ENCODE peak calls at places on chromosomes 11 and 22, in eight cellular contexts. E is gastrocnemius medialis, V is neural crest cell, R is choroid plexus epithelial cell, C is endothelial cell, F is AG04450, L is nephron progenitor cell, J is RWPE1. X is an unnamed sample.

GRCh38 chr11:122796128-122796717 is 42.1 kb upstream of the CRTAM start:
- DNase-seq in L (peak), E (no peak), R (peak), V (peak), F (no peak), C (peak), J (peak), X (peak)

GRCh38 chr11:37849731-37850130 is 1251.7 kb upstream of the RAG2 start:
- DNase-seq in J (no peak), C (no peak), R (peak), L (no peak), V (no peak), E (no peak), F (no peak), X (no peak)

GRCh38 chr22:37764622-37765021 is 43.1 kb upstream of the GCAT start:
- DNase-seq in V (no peak), J (no peak), R (no peak), E (peak), L (no peak), C (no peak), F (no peak), X (no peak)

GRCh38 chr11:120551191-120551590 is 39.6 kb downstream of the GRIK4 start:
- DNase-seq in J (no peak), C (no peak), L (no peak), V (no peak), R (no peak), F (no peak), E (no peak), X (no peak)

GRCh38 chr22:41598081-41598480 is 8.4 kb upstream of the PMM1 start:
- DNase-seq in L (no peak), R (peak), C (no peak), J (peak), F (no peak), V (no peak), E (no peak), X (peak)

GRCh38 chr11:62806611-62807121 is 1.4 kb upstream of the NXF1 start:
- DNase-seq in L (no peak), E (peak), F (no peak), C (no peak), R (peak), J (no peak), V (no peak), X (peak)

GRCh38 chr22:32534252-32535215 is 59.9 kb downstream of the FBXO7 start:
- DNase-seq in L (no peak), F (no peak), V (peak), R (no peak), J (no peak), C (no peak), E (no peak), X (no peak)

GRCh38 chr22:43776081-43776670 is 35.9 kb downstream of the EFCAB6 start:
- DNase-seq in F (no peak), E (no peak), V (no peak), R (no peak), C (no peak), J (no peak), L (no peak), X (peak)

GRCh38 chr11:29452131-29452530 is 564.7 kb downstream of the KCNA4 start:
- DNase-seq in R (peak), L (no peak), V (no peak), F (no peak), E (no peak), J (no peak), C (no peak), X (peak)

GRCh38 chr22:47929646-47930185 is 1167.3 kb downstream of the TBC1D22A start:
- DNase-seq in L (no peak), R (no peak), V (no peak), E (no peak), F (no peak), J (no peak), C (no peak), X (no peak)

GRCh38 chr11:92401507-92401906 is 176.9 kb downstream of the FAT3 start:
- DNase-seq in F (no peak), L (no peak), E (no peak), J (no peak), V (no peak), R (no peak), C (no peak), X (no peak)

GRCh38 chr11:118530180-118530682 is 761 bp upstream of the TMEM25 start:
- DNase-seq in R (peak), E (no peak), J (peak), F (no peak), V (no peak), C (no peak), L (no peak), X (no peak)

GRCh38 chr11:102453286-102453797 is 777 bp upstream of the TMEM123 start:
- DNase-seq in L (peak), C (peak), E (no peak), V (no peak), R (no peak), F (no peak), J (no peak), X (peak)

GRCh38 chr11:86978247-86978646 is 23.1 kb upstream of the FZD4 start:
- DNase-seq in C (no peak), J (no peak), E (peak), R (peak), L (no peak), V (no peak), F (no peak), X (peak)

GRCh38 chr11:326842-327580 is 6.4 kb upstream of the IFITM3 start:
- DNase-seq in R (peak), J (no peak), V (no peak), C (peak), F (no peak), L (no peak), E (peak), X (peak)

GRCh38 chr11:8333431-8334401 is 70.0 kb upstream of the LMO1 start:
- DNase-seq in J (peak), C (no peak), V (no peak), R (peak), L (no peak), E (no peak), F (no peak), X (peak)

GRCh38 chr11:63901660-63902059 is 15.3 kb downstream of the RCOR2 start:
- DNase-seq in V (no peak), R (peak), C (no peak), L (no peak), J (no peak), F (no peak), E (no peak), X (peak)

GRCh38 chr11:67289226-67289650 is at the start of gene ANKRD13D:
- DNase-seq in J (peak), R (no peak), V (no peak), F (no peak), L (no peak), C (no peak), E (no peak), X (no peak)

GRCh38 chr11:14764899-14765527 is 121.4 kb downstream of the PDE3B start:
- DNase-seq in C (no peak), L (no peak), F (no peak), E (no peak), J (no peak), V (no peak), R (peak), X (peak)

GRCh38 chr22:34986461-34986977 is 79.4 kb upstream of the ISX start:
- DNase-seq in F (no peak), V (no peak), L (no peak), C (no peak), J (no peak), R (no peak), E (no peak), X (no peak)

GRCh38 chr11:83543918-83544491 is 257.8 kb upstream of the CCDC90B start:
- DNase-seq in J (no peak), F (no peak), E (no peak), V (no peak), L (no peak), R (no peak), C (no peak), X (no peak)

GRCh38 chr11:26905368-26905767 is 88.5 kb upstream of the FIBIN start:
- DNase-seq in C (no peak), E (no peak), V (no peak), R (peak), L (no peak), F (no peak), J (peak), X (peak)

GRCh38 chr11:23932485-23932898 is 564.4 kb upstream of the LUZP2 start:
- DNase-seq in R (peak), L (no peak), F (no peak), J (no peak), V (no peak), C (no peak), E (no peak), X (peak)

GRCh38 chr11:126628450-126628789 is 272.9 kb downstream of the ST3GAL4 start:
- DNase-seq in C (no peak), R (no peak), L (no peak), F (no peak), E (no peak), J (no peak), V (no peak), X (no peak)

DNA sequence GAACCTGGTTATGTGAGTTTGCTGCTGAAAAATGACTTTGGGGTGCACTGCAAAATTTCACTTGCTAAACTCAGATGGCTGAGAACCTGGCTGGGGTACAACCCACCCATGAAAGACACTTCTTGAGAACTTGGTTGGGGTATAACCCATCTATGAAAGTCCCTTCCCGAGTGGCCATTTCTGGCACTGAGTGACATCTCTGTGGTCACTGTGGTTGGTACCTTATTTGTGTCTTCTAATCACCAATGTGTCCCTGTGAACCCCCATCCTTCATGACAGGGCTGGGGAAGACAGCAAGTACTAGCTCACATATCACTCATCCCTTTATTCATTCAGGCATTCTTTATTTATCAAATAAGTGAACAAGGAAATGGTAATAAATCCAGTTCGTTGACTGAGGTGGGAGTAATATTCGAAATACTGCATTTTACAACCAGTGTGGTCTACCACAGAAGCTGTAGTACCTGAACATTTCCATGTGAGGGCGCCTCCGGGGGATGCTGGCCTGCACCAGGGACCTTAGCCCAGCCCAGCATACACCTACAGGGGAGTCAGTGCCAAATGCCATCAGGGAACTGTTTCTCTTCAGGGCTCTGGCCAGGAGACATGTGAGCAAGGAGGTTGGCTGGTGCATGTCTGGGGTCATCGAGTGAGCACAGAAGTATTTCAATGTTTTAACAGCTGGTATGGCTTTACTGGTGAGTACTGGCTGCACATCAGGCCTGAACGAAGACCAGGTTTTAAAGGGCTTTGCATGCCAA is 122.1 kb downstream of the CSNK2A3 start:
- DNase-seq in E (no peak), V (no peak), F (no peak), R (peak), J (no peak), C (peak), L (peak), X (no peak)
- TF ChIP-seq CTCF in E (peak), V (peak), F (peak), R (peak), J (no peak), C (peak), L (peak), X (peak)

GRCh38 chr11:125413226-125413625 is 82.8 kb downstream of the FEZ1 start:
- DNase-seq in E (no peak), V (no peak), J (no peak), L (no peak), R (no peak), C (no peak), F (no peak), X (no peak)
- TF ChIP-seq CTCF in E (no peak), V (no peak), J (no peak), L (no peak), R (no peak), C (no peak), F (no peak), X (no peak)

GRCh38 chr11:128551641-128552335 is 35.6 kb downstream of the ETS1 start:
- DNase-seq in F (no peak), J (no peak), C (no peak), R (no peak), V (no peak), L (no peak), E (no peak), X (no peak)

GRCh38 chr11:128550967-128551522 is 36.3 kb downstream of the ETS1 start:
- DNase-seq in R (no peak), E (no peak), C (no peak), V (no peak), J (no peak), F (no peak), L (no peak), X (no peak)

GRCh38 chr11:128552783-128553661 is 34.3 kb downstream of the ETS1 start:
- DNase-seq in V (peak), E (no peak), R (no peak), F (no peak), C (no peak), J (peak), L (no peak), X (peak)

GRCh38 chr11:128555606-128556005 is 31.8 kb downstream of the ETS1 start:
- DNase-seq in C (no peak), L (no peak), V (no peak), E (no peak), J (peak), R (peak), F (no peak), X (peak)

DNA sequence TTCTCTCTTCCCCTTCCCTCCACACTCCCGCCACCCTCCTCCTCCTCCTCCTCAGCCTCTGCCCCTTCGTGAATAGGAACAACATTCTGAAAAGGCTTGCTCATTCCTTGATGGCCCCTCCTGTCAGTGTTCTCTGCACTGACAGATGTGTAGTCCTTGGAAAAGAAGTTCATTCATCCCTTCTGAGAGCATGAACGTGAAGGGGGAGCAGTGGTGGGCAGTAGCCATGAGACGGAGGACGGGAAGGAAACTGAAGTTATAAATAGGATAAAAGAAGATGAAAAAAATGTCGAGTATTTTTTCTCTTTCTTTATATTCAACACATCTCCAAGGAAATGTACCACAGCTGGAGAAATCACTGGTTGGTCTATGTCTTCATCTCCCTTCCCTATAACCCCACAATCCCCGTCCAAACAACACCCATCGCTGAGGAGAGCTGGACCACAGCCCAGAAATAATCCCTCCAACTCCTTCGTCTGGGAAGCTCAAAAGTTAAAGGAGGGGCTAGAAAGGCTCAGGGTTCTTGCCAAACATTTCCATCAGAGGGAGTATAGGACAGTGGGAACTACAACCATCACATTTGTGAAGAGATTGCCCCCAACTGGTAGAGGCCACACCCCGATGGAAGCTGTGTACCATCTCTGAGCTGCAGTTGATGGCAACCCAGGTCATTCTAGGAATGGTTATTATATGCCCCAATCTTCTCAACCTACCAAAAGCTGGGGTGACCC is 33.5 kb downstream of the ETS1 start:
- DNase-seq in F (no peak), R (peak), J (no peak), E (no peak), L (no peak), C (no peak), V (no peak), X (peak)
- TF ChIP-seq CTCF in F (peak), R (peak), J (no peak), E (no peak), L (no peak), C (no peak), V (no peak), X (no peak)

DNA sequence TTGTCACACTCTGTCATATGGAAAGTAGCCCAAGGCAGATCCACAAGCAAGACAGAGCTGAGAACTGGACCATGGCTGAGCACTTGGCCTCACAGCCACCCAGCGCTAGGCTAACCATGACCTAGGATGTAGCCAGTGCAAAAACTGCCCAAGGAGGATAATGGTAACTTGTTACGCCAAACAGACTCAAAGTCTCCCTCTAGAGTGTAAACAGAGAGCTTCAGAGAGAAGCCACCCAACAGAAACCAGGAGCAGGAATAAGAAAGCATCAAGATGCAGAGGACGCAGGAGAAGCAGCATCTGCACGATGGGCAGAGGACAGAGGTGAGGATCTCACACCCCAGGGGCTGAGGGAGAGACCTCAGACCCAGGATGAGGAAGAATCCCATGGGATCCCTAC is 97.9 kb downstream of the RCN1 start:
- DNase-seq in R (no peak), E (no peak), L (no peak), F (no peak), C (no peak), V (no peak), J (no peak), X (no peak)
- TF ChIP-seq CTCF in R (peak), E (no peak), L (no peak), F (no peak), C (no peak), V (no peak), J (no peak), X (no peak)

DNA sequence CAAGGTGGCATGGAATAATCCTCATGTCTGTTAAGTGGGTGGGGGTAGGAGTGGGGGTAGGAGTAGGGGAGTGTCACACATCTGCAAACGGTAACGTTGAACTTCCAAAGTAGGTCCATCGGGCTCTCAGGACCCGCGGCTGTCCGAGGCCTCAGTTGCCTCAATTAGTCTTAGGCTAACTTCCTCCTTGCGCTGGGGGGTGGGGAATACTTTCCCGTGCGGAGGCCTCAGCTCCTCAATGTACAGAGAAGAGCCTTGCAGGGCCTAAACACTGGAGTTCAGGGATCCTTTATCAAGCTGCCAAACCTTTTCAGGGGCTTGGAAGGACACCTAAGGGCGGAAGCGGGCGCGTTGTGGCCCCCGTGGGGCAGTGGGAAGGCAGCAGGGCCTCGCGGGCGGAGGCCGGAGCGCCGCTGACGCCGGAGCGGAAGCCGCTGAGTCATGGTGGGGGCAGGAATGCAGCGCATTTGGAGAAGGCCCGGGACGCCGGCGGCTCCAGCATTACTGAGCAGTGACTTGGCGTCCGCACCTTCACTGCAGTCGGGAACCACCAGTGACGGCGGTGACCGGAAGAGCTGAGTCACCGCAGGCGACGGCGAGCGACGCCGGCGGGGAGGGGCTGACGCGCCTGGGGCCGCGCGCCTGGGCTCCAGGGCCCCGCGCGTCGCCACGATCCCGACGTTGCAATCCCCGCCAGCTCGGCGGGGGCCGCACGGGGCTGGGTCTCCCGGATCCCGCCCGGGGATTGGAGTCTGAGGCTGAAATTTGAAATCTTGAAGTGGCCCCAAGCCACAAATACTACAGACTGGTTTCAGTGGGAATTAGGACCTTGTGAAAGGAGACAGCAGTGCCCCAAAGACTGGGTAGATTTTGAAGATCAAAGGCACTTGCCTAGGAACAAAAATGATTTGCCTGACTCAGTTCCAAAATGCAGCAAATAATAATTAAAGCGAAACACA is 20.2 kb upstream of the IPO7 start:
- DNase-seq in J (peak), F (peak), R (peak), C (peak), L (peak), V (peak), E (peak), X (peak)
- TF ChIP-seq CTCF in J (no peak), F (no peak), R (no peak), C (no peak), L (no peak), V (no peak), E (no peak), X (no peak)

GRCh38 chr22:16933924-16934282 is 74.1 kb downstream of the GAB4 start:
- DNase-seq in R (no peak), L (no peak), V (no peak), F (no peak), J (no peak), C (no peak), E (no peak), X (no peak)

GRCh38 chr22:16935209-16935608 is 72.8 kb downstream of the GAB4 start:
- DNase-seq in C (no peak), E (no peak), L (no peak), F (no peak), R (no peak), V (no peak), J (no peak), X (no peak)

GRCh38 chr22:16936625-16937024 is 71.4 kb downstream of the GAB4 start:
- DNase-seq in E (no peak), R (no peak), V (no peak), J (no peak), L (no peak), C (no peak), F (no peak), X (no peak)

GRCh38 chr22:16933274-16933923 is 74.6 kb downstream of the GAB4 start:
- DNase-seq in J (no peak), E (no peak), V (no peak), L (no peak), R (no peak), C (no peak), F (no peak), X (no peak)

GRCh38 chr22:16932577-16932976 is 75.4 kb downstream of the GAB4 start:
- DNase-seq in E (no peak), J (no peak), R (no peak), V (no peak), F (no peak), L (no peak), C (no peak), X (peak)
- TF ChIP-seq CTCF in E (no peak), J (no peak), R (peak), V (no peak), F (no peak), L (no peak), C (no peak), X (peak)

GRCh38 chr11:71342951-71343827 is 90.8 kb upstream of the SHANK2 start:
- DNase-seq in R (peak), V (peak), F (no peak), C (peak), J (peak), E (no peak), L (peak), X (peak)
- TF ChIP-seq CTCF in R (peak), V (peak), F (peak), C (peak), J (no peak), E (no peak), L (peak), X (peak)

X was measured in MCF 10A.